ENCODE peak calls at places on chromosomes 11 and 22, in six cellular contexts. One of them, this sample, is unnamed.
A peak's percentile ranks its signal among the peaks of the same experiment; 100 is the strongest.

GRCh38 chr11:61413496-61413895 is 16.3 kb downstream of the CPSF7 start:
- DNase-seq in AG04450: no peak
- DNase-seq in HCT116: no peak
- DNase-seq in upper lobe of right lung: no peak
- DNase-seq in MM.1S: no peak
- DNase-seq in transverse colon: no peak
- DNase-seq in this sample: no peak

GRCh38 chr22:45776313-45776585 is 104.6 kb downstream of the ATXN10 start:
- DNase-seq in transverse colon: no peak
- DNase-seq in MM.1S: no peak
- DNase-seq in upper lobe of right lung: no peak
- DNase-seq in AG04450: no peak
- DNase-seq in HCT116: no peak
- DNase-seq in this sample: no peak

GRCh38 chr11:78685156-78685555 is 110.5 kb upstream of the NARS2 start:
- DNase-seq in MM.1S: peak; percentile 55
- DNase-seq in transverse colon: no peak
- DNase-seq in upper lobe of right lung: no peak
- DNase-seq in AG04450: no peak
- DNase-seq in HCT116: no peak
- DNase-seq in this sample: no peak

GRCh38 chr11:32751381-32751780 is 43.1 kb downstream of the CCDC73 start:
- DNase-seq in upper lobe of right lung: no peak
- DNase-seq in transverse colon: no peak
- DNase-seq in AG04450: no peak
- DNase-seq in MM.1S: no peak
- DNase-seq in HCT116: no peak
- DNase-seq in this sample: no peak

GRCh38 chr11:13868710-13869403 is 93.7 kb upstream of the SPON1 start:
- DNase-seq in upper lobe of right lung: no peak
- DNase-seq in MM.1S: no peak
- DNase-seq in AG04450: no peak
- DNase-seq in transverse colon: no peak
- DNase-seq in HCT116: peak; percentile 68
- DNase-seq in this sample: no peak

GRCh38 chr11:5476184-5476819 is 12.2 kb upstream of the OR52D1 start:
- DNase-seq in HCT116: peak; percentile 38
- DNase-seq in MM.1S: peak; percentile 40
- DNase-seq in transverse colon: peak; percentile 25
- DNase-seq in AG04450: peak; percentile 7
- DNase-seq in upper lobe of right lung: no peak
- DNase-seq in this sample: no peak

GRCh38 chr22:43399338-43399979 is 12.4 kb upstream of the MPPED1 start:
- DNase-seq in HCT116: no peak
- DNase-seq in AG04450: no peak
- DNase-seq in transverse colon: no peak
- DNase-seq in upper lobe of right lung: no peak
- DNase-seq in MM.1S: peak; percentile 78
- DNase-seq in this sample: no peak

GRCh38 chr11:79482800-79483199 is 42.0 kb upstream of the TENM4 start:
- DNase-seq in MM.1S: peak; percentile 20
- DNase-seq in HCT116: no peak
- DNase-seq in transverse colon: no peak
- DNase-seq in AG04450: no peak
- DNase-seq in upper lobe of right lung: no peak
- DNase-seq in this sample: no peak

GRCh38 chr22:23243006-23243573 is 62.8 kb downstream of the BCR start:
- DNase-seq in transverse colon: no peak
- DNase-seq in HCT116: no peak
- DNase-seq in AG04450: no peak
- DNase-seq in upper lobe of right lung: no peak
- DNase-seq in MM.1S: no peak
- DNase-seq in this sample: no peak

GRCh38 chr11:73366265-73366610 is 10.0 kb upstream of the RELT start:
- DNase-seq in MM.1S: peak; percentile 66
- DNase-seq in upper lobe of right lung: no peak
- DNase-seq in AG04450: no peak
- DNase-seq in HCT116: no peak
- DNase-seq in transverse colon: no peak
- DNase-seq in this sample: no peak

GRCh38 chr11:12266943-12267342 is 110.4 kb upstream of the PARVA start:
- DNase-seq in transverse colon: no peak
- DNase-seq in HCT116: no peak
- DNase-seq in AG04450: no peak
- DNase-seq in MM.1S: no peak
- DNase-seq in upper lobe of right lung: no peak
- DNase-seq in this sample: no peak

GRCh38 chr22:37892566-37893338 is 13.3 kb upstream of the MICALL1 start:
- DNase-seq in upper lobe of right lung: peak; percentile 74
- DNase-seq in MM.1S: no peak
- DNase-seq in AG04450: no peak
- DNase-seq in HCT116: no peak
- DNase-seq in transverse colon: no peak
- DNase-seq in this sample: no peak

GRCh38 chr11:72687326-72687725 is 13.1 kb upstream of the PDE2A start:
- DNase-seq in MM.1S: no peak
- DNase-seq in HCT116: no peak
- DNase-seq in transverse colon: no peak
- DNase-seq in AG04450: no peak
- DNase-seq in upper lobe of right lung: no peak
- DNase-seq in this sample: no peak

GRCh38 chr11:4465411-4465810 is 16.3 kb downstream of the OR52K2 start:
- DNase-seq in HCT116: no peak
- DNase-seq in transverse colon: no peak
- DNase-seq in AG04450: no peak
- DNase-seq in MM.1S: no peak
- DNase-seq in upper lobe of right lung: no peak
- DNase-seq in this sample: no peak

GRCh38 chr22:40951795-40952602 is 821 bp downstream of the RBX1 start:
- DNase-seq in transverse colon: no peak
- DNase-seq in MM.1S: no peak
- DNase-seq in HCT116: no peak
- DNase-seq in AG04450: no peak
- DNase-seq in upper lobe of right lung: no peak
- DNase-seq in this sample: no peak

GRCh38 chr11:460331-461199 is 10.5 kb downstream of the PTDSS2 start:
- DNase-seq in upper lobe of right lung: peak; percentile 66
- DNase-seq in HCT116: no peak
- DNase-seq in MM.1S: no peak
- DNase-seq in AG04450: no peak
- DNase-seq in transverse colon: no peak
- DNase-seq in this sample: no peak

GRCh38 chr11:1826552-1827094 is 8.2 kb upstream of the SYT8 start:
- DNase-seq in transverse colon: peak; percentile 56
- DNase-seq in upper lobe of right lung: peak; percentile 81
- DNase-seq in MM.1S: no peak
- DNase-seq in HCT116: no peak
- DNase-seq in AG04450: no peak
- DNase-seq in this sample: peak; percentile 92

GRCh38 chr11:34859496-34859895 is 56.7 kb downstream of the APIP start:
- DNase-seq in HCT116: no peak
- DNase-seq in MM.1S: no peak
- DNase-seq in upper lobe of right lung: no peak
- DNase-seq in transverse colon: no peak
- DNase-seq in AG04450: no peak
- DNase-seq in this sample: no peak
- H3K27ac ChIP-seq in HCT116: no peak overlapping the region
- H3K27ac ChIP-seq in MM.1S: peak overlapping the region; percentile 81
- H3K27ac ChIP-seq in upper lobe of right lung: no peak overlapping the region
- H3K27ac ChIP-seq in transverse colon: no peak overlapping the region
- H3K27ac ChIP-seq in AG04450: no peak overlapping the region
- H3K27ac ChIP-seq in this sample: no peak overlapping the region

GRCh38 chr11:121452609-121453150 is at the start of gene SORL1-AS1:
- DNase-seq in AG04450: no peak
- DNase-seq in transverse colon: peak; percentile 45
- DNase-seq in upper lobe of right lung: no peak
- DNase-seq in MM.1S: no peak
- DNase-seq in HCT116: no peak
- DNase-seq in this sample: no peak

GRCh38 chr11:121451982-121452608 is at the start of gene SORL1:
- DNase-seq in AG04450: no peak
- DNase-seq in MM.1S: peak; percentile 45
- DNase-seq in upper lobe of right lung: peak; percentile 91
- DNase-seq in transverse colon: peak; percentile 83
- DNase-seq in HCT116: no peak
- DNase-seq in this sample: peak; percentile 83

GRCh38 chr11:121455115-121455514 is 2.3 kb upstream of the SORL1-AS1 start:
- DNase-seq in MM.1S: no peak
- DNase-seq in upper lobe of right lung: no peak
- DNase-seq in HCT116: no peak
- DNase-seq in transverse colon: no peak
- DNase-seq in AG04450: no peak
- DNase-seq in this sample: no peak

GRCh38 chr11:121451178-121451981 is 734 bp upstream of the SORL1 start:
- DNase-seq in AG04450: no peak
- DNase-seq in transverse colon: peak; percentile 90
- DNase-seq in HCT116: no peak
- DNase-seq in upper lobe of right lung: no peak
- DNase-seq in MM.1S: no peak
- DNase-seq in this sample: no peak

DNA sequence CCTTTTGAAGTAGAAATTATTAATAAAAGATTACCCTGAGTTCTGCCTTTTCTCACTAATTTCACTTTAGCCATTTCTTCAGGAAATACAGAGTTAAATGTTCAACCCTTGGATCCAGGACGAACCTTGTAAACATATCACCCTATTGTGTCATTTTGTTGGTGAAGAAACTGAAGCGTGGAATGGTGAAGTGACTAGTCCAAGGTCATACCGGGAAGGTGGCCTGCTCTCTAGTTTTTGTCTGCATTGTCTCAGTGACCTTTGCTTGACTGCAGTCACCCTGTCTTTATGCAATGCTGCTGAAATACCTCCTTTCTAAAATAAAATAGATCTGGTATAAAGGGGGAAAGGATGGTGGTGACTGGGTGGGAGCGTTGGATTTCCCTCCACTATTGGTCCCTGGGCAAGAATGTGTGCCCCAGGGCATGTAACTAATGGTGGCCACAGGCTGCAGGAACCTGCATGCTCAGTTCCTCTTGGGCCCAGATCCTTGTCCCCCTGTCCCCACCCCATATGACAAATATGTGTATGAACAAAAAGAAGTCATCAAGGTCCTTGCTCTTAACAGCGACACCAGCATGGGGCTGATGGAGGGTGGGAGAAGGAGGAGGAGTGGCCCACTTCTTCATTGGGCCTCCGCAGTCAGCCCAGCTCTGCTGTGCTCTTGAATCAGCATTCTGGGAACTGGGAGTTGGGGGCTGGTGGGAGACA is 977 bp upstream of the SORL1-AS1 start:
- DNase-seq in MM.1S: no peak
- DNase-seq in AG04450: no peak
- DNase-seq in upper lobe of right lung: no peak
- DNase-seq in HCT116: no peak
- DNase-seq in transverse colon: no peak
- DNase-seq in this sample: no peak
- H3K4me3 ChIP-seq in MM.1S: no peak overlapping the region
- H3K4me3 ChIP-seq in AG04450: no peak overlapping the region
- H3K4me3 ChIP-seq in upper lobe of right lung: peak overlapping the region; percentile 73
- H3K4me3 ChIP-seq in HCT116: no peak overlapping the region
- H3K4me3 ChIP-seq in transverse colon: peak overlapping the region; percentile 8
- H3K4me3 ChIP-seq in this sample: no peak overlapping the region

GRCh38 chr22:28002181-28002700 is 83.2 kb upstream of the PITPNB start:
- DNase-seq in HCT116: no peak
- DNase-seq in transverse colon: no peak
- DNase-seq in upper lobe of right lung: no peak
- DNase-seq in AG04450: no peak
- DNase-seq in MM.1S: no peak
- DNase-seq in this sample: no peak

GRCh38 chr22:28002863-28003565 is 84.0 kb upstream of the PITPNB start:
- DNase-seq in transverse colon: no peak
- DNase-seq in upper lobe of right lung: no peak
- DNase-seq in MM.1S: no peak
- DNase-seq in AG04450: no peak
- DNase-seq in HCT116: no peak
- DNase-seq in this sample: no peak

GRCh38 chr22:28006271-28006670 is 87.2 kb upstream of the PITPNB start:
- DNase-seq in HCT116: no peak
- DNase-seq in transverse colon: no peak
- DNase-seq in upper lobe of right lung: no peak
- DNase-seq in MM.1S: no peak
- DNase-seq in AG04450: no peak
- DNase-seq in this sample: no peak

GRCh38 chr22:28005513-28005912 is 86.5 kb upstream of the PITPNB start:
- DNase-seq in HCT116: no peak
- DNase-seq in MM.1S: no peak
- DNase-seq in transverse colon: no peak
- DNase-seq in AG04450: no peak
- DNase-seq in upper lobe of right lung: no peak
- DNase-seq in this sample: no peak

GRCh38 chr22:28004021-28004420 is 85.0 kb upstream of the PITPNB start:
- DNase-seq in HCT116: no peak
- DNase-seq in AG04450: no peak
- DNase-seq in MM.1S: no peak
- DNase-seq in upper lobe of right lung: no peak
- DNase-seq in transverse colon: no peak
- DNase-seq in this sample: no peak
- TF ChIP-seq CTCF in HCT116: no peak
- TF ChIP-seq CTCF in AG04450: no peak
- TF ChIP-seq CTCF in MM.1S: no peak
- TF ChIP-seq CTCF in upper lobe of right lung: no peak
- TF ChIP-seq CTCF in transverse colon: no peak
- TF ChIP-seq CTCF in this sample: no peak

GRCh38 chr22:47231759-47232158 is 469.3 kb downstream of the TBC1D22A start:
- DNase-seq in MM.1S: no peak
- DNase-seq in AG04450: no peak
- DNase-seq in HCT116: no peak
- DNase-seq in transverse colon: no peak
- DNase-seq in upper lobe of right lung: no peak
- DNase-seq in this sample: no peak

GRCh38 chr22:47232197-47232596 is 469.7 kb downstream of the TBC1D22A start:
- DNase-seq in AG04450: no peak
- DNase-seq in MM.1S: no peak
- DNase-seq in upper lobe of right lung: no peak
- DNase-seq in HCT116: no peak
- DNase-seq in transverse colon: no peak
- DNase-seq in this sample: no peak

GRCh38 chr22:47236718-47237117 is 474.3 kb downstream of the TBC1D22A start:
- DNase-seq in upper lobe of right lung: no peak
- DNase-seq in HCT116: no peak
- DNase-seq in MM.1S: no peak
- DNase-seq in transverse colon: no peak
- DNase-seq in AG04450: no peak
- DNase-seq in this sample: no peak

GRCh38 chr22:47233316-47234243 is 471.1 kb downstream of the TBC1D22A start:
- DNase-seq in HCT116: no peak
- DNase-seq in upper lobe of right lung: no peak
- DNase-seq in AG04450: no peak
- DNase-seq in MM.1S: no peak
- DNase-seq in transverse colon: no peak
- DNase-seq in this sample: no peak

DNA sequence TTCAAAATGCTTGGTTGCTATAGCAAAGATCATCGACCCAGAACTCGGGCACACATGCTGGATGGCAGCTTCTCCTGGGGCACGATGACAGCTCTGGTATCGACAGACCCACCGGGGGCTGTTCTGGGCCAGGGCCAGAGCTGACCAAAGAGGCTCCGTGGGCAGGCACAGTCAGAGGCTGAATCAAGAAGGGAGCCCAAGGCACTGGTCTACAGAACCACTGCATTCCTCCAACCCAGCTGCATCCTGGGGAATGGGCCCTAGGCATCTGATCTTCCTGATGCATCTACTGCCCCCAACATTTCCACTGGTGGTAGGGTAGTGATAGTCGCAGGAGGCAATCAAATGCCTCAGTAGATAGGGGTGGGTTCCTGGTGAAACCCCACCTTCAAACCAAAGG is 470.3 kb downstream of the TBC1D22A start:
- DNase-seq in AG04450: no peak
- DNase-seq in MM.1S: no peak
- DNase-seq in transverse colon: no peak
- DNase-seq in upper lobe of right lung: no peak
- DNase-seq in HCT116: no peak
- DNase-seq in this sample: no peak
- H3K27ac ChIP-seq in AG04450: no peak overlapping the region
- H3K27ac ChIP-seq in MM.1S: no peak overlapping the region
- H3K27ac ChIP-seq in transverse colon: no peak overlapping the region
- H3K27ac ChIP-seq in upper lobe of right lung: no peak overlapping the region
- H3K27ac ChIP-seq in HCT116: no peak overlapping the region
- H3K27ac ChIP-seq in this sample: no peak overlapping the region

This sample was measured in coronary artery.